ENCODE peak calls at places on chromosome 13, in seven cellular contexts. E, T, H, X, K, J and A are unnamed samples.

GRCh38 chr13:36709136-36709895 is 35.5 kb downstream of the SERTM1 start:
- DNase-seq in X (no peak), H (no peak), E (no peak), T (no peak), K (no peak), J (no peak), A (no peak)

GRCh38 chr13:107743983-107744382 is 471.4 kb downstream of the LIG4 start:
- DNase-seq in E (peak), X (peak), K (no peak), H (no peak), J (no peak), T (peak), A (peak)

GRCh38 chr13:38191016-38191415 is 158.6 kb upstream of the UFM1 start:
- DNase-seq in J (no peak), T (no peak), X (no peak), E (no peak), K (no peak), H (no peak), A (no peak)

GRCh38 chr13:51585234-51585672 is 991 bp downstream of the WDFY2 start:
- DNase-seq in X (peak), J (no peak), H (no peak), K (no peak), E (peak), T (peak), A (peak)

GRCh38 chr13:22144806-22145205 is 473.9 kb downstream of the FGF9 start:
- DNase-seq in X (no peak), H (no peak), E (no peak), J (no peak), K (no peak), T (no peak), A (no peak)

GRCh38 chr13:109698779-109699178 is 87.6 kb downstream of the IRS2 start:
- DNase-seq in K (no peak), E (peak), H (no peak), J (no peak), T (peak), X (peak), A (peak)

GRCh38 chr13:51148952-51149573 is 38.0 kb upstream of the C13orf42 start:
- DNase-seq in H (no peak), X (peak), K (no peak), E (peak), J (no peak), T (peak), A (peak)

GRCh38 chr13:28297341-28297740 is 159.0 kb downstream of the PAN3 start:
- DNase-seq in H (no peak), J (no peak), E (no peak), K (no peak), T (no peak), X (no peak), A (peak)

GRCh38 chr13:114039471-114040141 is 65.7 kb upstream of the C13orf46 start:
- DNase-seq in K (no peak), J (no peak), H (no peak), X (no peak), E (no peak), T (no peak), A (no peak)

GRCh38 chr13:112603641-112604220 is 15.8 kb upstream of the TUBGCP3 start:
- DNase-seq in X (peak), T (no peak), J (no peak), E (peak), K (no peak), H (no peak), A (peak)

DNA sequence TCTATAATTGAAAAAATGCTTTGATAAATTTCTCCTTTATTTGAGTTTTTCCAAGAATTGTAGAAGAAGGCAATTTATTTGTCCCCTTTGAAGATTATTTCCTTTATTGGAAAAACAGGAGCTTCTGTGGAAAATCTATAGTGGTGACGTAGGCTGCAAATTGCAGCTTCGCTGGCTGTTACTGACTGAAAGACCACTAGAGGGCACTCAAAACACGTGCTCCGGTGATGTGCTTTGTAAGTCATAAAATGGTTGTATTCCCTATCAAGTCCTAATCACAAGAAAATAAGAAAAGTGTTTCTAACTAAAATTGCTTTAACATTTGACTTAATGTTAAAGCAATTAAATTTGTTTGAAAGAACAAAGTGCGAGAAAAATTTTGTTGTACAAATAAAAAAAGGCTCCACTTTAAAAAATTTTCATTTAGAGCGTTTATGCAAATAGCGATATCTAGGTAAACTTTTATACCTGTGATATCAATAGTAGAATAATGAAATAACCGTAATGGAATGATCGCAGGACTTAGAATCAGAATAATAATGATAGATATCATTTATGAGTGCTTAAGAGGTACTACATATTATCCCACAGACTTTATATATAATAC is 638.2 kb upstream of the SPRY2 start:
- DNase-seq in J (peak), H (no peak), X (peak), T (peak), K (peak), E (peak), A (peak)
- TF ChIP-seq CTCF in J (peak), H (peak), X (peak), T (peak), K (peak), E (peak), A (peak)

GRCh38 chr13:75639426-75639825 is 3.3 kb downstream of the LMO7 start:
- DNase-seq in H (no peak), X (no peak), T (no peak), K (no peak), J (no peak), E (no peak), A (no peak)
- H3K4me3 ChIP-seq in H (no peak), X (peak), T (no peak), K (peak), J (no peak), E (peak), A (no peak)

DNA sequence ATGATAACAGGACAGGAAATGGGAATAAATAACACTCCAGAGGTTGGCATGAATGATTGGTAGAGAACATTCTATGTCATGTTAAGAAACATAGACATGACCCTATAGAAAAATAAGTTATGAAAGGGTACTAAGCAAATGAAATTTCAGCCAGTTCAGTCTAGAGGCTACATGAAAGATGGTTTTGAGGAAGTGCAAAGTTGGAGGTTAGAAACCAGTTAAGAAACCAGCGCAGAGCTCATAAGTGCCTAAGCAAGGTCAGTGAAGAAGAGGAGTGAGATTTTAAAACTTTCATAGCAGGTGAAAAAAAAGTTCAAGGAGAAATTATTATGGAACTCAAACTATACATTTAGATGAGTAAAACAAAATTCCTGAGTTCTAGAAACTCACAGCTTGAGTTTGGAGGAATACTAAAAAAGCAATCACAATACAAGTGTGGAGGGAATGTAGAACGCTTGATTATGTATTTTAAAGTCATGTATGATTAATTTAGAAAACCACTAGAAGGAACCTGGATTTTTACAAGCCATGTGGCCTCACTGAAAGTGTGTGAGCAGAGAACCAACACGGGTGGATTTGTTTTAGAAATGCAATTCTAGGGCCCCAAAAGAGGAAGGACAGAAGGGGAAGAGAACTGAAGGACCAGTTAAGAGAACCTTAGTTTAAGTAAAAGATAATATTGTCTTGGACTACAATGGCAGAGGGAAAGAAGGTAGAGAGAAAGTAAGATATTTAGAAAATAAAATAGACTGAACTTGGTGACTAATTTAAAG is 162.4 kb downstream of the PCDH20 start:
- DNase-seq in T (no peak), H (no peak), K (no peak), E (no peak), J (no peak), X (no peak), A (no peak)
- TF ChIP-seq CTCF in T (no peak), H (no peak), K (no peak), E (no peak), J (no peak), X (no peak), A (no peak)

GRCh38 chr13:21142766-21143165 is 33.6 kb downstream of the SKA3 start:
- DNase-seq in K (no peak), H (no peak), J (no peak), T (no peak), E (no peak), X (no peak), A (no peak)
- H3K4me3 ChIP-seq in K (no peak), H (no peak), J (no peak), T (no peak), E (no peak), X (no peak), A (no peak)

DNA sequence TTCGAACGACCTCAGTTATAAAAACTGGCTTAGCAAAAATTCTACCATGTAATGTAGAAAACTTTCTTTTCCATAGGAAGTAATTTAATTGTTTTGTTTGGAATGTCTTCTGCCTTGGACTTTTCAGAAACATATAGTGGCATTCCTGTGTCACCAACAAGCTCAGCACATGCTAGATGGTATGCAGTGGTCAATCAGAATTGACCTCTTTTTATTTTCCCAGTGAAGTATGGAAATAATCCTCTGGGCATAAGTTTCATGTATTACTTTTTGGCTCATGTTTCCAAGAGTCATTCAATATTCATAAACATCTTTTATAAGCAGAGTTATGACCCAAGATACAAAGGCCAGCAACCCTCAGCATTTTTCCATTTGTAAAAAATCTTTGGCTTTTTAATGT is 33.6 kb downstream of the NALCN start:
- DNase-seq in K (no peak), H (no peak), J (no peak), E (no peak), X (no peak), T (no peak), A (peak)
- TF ChIP-seq CTCF in K (no peak), H (no peak), J (no peak), E (no peak), X (no peak), T (no peak), A (no peak)

GRCh38 chr13:99975626-99976025 is 4.1 kb upstream of the ZIC5 start:
- DNase-seq in J (no peak), X (no peak), E (no peak), H (no peak), K (no peak), T (no peak), A (no peak)

GRCh38 chr13:99977912-99978780 is 3.4 kb upstream of the ZIC2 start:
- DNase-seq in H (no peak), T (no peak), E (no peak), J (no peak), K (no peak), X (no peak), A (no peak)

GRCh38 chr13:99978781-99979452 is 2.7 kb upstream of the ZIC2 start:
- DNase-seq in H (no peak), J (no peak), T (no peak), X (no peak), K (no peak), E (no peak), A (no peak)

GRCh38 chr13:99976502-99977115 is 5.0 kb upstream of the ZIC2 start:
- DNase-seq in J (no peak), E (no peak), X (no peak), K (no peak), H (no peak), T (no peak), A (no peak)

GRCh38 chr13:99977334-99977911 is 4.2 kb upstream of the ZIC2 start:
- DNase-seq in T (no peak), H (no peak), E (no peak), J (no peak), X (no peak), K (no peak), A (no peak)
- H3K4me3 ChIP-seq in T (no peak), H (no peak), E (no peak), J (no peak), X (no peak), K (no peak), A (no peak)

GRCh38 chr13:110713981-110714797 is 689 bp downstream of the ING1 start:
- DNase-seq in J (peak), K (no peak), X (peak), H (peak), E (peak), T (peak), A (peak)
- TF ChIP-seq CTCF in J (no peak), K (no peak), X (no peak), H (no peak), E (no peak), T (no peak), A (no peak)

DNA sequence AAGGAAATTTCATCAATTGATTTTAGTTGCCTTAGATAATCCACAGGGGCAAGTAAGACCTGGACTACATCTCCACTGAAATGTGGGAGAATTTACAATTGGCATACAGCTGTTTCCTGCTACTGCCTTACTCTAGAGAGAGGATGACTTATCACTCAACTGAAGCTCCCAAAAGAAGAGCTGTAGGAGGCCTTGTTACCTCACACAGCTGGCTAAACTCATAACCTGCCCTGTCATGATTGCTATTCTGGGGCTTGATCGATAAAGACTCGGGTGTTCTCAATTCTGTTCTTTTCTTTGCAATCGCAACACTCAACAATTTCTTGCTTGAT is 1396.4 kb downstream of the EFNB2 start:
- DNase-seq in X (no peak), E (no peak), K (no peak), T (no peak), J (no peak), H (no peak), A (no peak)
- H3K4me3 ChIP-seq in X (no peak), E (peak), K (peak), T (no peak), J (no peak), H (no peak), A (no peak)